ENCODE peak calls at places on chromosomes 13 and 19, in nine cellular contexts. Z, M, T, O, C, A, J, I and N are unnamed samples.

GRCh38 chr13:76809369-76809768 is 76.8 kb downstream of the KCTD12 start:
- DNase-seq in Z (no peak), M (no peak), T (no peak), O (no peak), C (no peak), A (no peak), J (no peak), I (no peak), N (no peak)

GRCh38 chr19:31214086-31214485 is 135.2 kb downstream of the TSHZ3 start:
- DNase-seq in Z (no peak), M (peak; percentile 89), T (peak; percentile 10), O (no peak), C (no peak), A (peak; percentile 99), J (peak; percentile 68), I (peak; percentile 99), N (peak; percentile 100)

GRCh38 chr19:4693471-4694121 is 23.5 kb upstream of the MYDGF start:
- DNase-seq in Z (no peak), M (no peak), T (no peak), O (no peak), C (no peak), A (no peak), J (no peak), I (no peak), N (no peak)

GRCh38 chr13:66586489-66586888 is 643.6 kb downstream of the PCDH9 start:
- DNase-seq in Z (no peak), M (no peak), T (no peak), O (no peak), C (no peak), A (peak; percentile 19), J (no peak), I (no peak), N (no peak)

GRCh38 chr19:17525141-17525540 is 13.7 kb downstream of the PGLS start:
- DNase-seq in Z (no peak), M (no peak), T (no peak), O (no peak), C (no peak), A (no peak), J (no peak), I (no peak), N (no peak)

GRCh38 chr13:108176685-108177274 is 38.6 kb downstream of the LIG4 start:
- DNase-seq in Z (peak; percentile 44), M (peak; percentile 49), T (no peak), O (no peak), C (peak; percentile 60), A (peak; percentile 67), J (peak; percentile 32), I (no peak), N (peak; percentile 22)

GRCh38 chr13:22735381-22735995 is 445.3 kb upstream of the SGCG start:
- DNase-seq in Z (no peak), M (no peak), T (no peak), O (no peak), C (no peak), A (no peak), J (no peak), I (no peak), N (no peak)

GRCh38 chr13:95354680-95355487 is 53.6 kb upstream of the ABCC4 start:
- DNase-seq in Z (no peak), M (no peak), T (no peak), O (no peak), C (no peak), A (no peak), J (no peak), I (no peak), N (no peak)

GRCh38 chr19:28393574-28394336 is 819.2 kb downstream of the UQCRFS1 start:
- DNase-seq in Z (no peak), M (no peak), T (no peak), O (no peak), C (no peak), A (no peak), J (no peak), I (no peak), N (no peak)

GRCh38 chr13:60583196-60583908 is 186.3 kb downstream of the TDRD3 start:
- DNase-seq in Z (no peak), M (no peak), T (no peak), O (no peak), C (no peak), A (peak; percentile 84), J (no peak), I (no peak), N (peak; percentile 16)

GRCh38 chr19:13839938-13840750 is 36.8 kb upstream of the NANOS3 start:
- DNase-seq in Z (no peak), M (peak; percentile 71), T (no peak), O (no peak), C (no peak), A (no peak), J (no peak), I (no peak), N (peak; percentile 51)

GRCh38 chr13:75855847-75856246 is 219.7 kb downstream of the LMO7 start:
- DNase-seq in Z (no peak), M (no peak), T (no peak), O (no peak), C (no peak), A (no peak), J (no peak), I (no peak), N (no peak)

GRCh38 chr19:10142701-10143375 is 23.1 kb upstream of the EIF3G start:
- DNase-seq in Z (no peak), M (peak; percentile 9), T (no peak), O (no peak), C (no peak), A (no peak), J (no peak), I (no peak), N (no peak)

GRCh38 chr13:106493569-106493968 is 41.9 kb downstream of the EFNB2 start:
- DNase-seq in Z (peak; percentile 32), M (no peak), T (no peak), O (no peak), C (no peak), A (no peak), J (no peak), I (no peak), N (no peak)

GRCh38 chr13:20441879-20442278 is 83.8 kb downstream of the CRYL1 start:
- DNase-seq in Z (no peak), M (no peak), T (no peak), O (no peak), C (no peak), A (no peak), J (no peak), I (no peak), N (peak; percentile 83)

GRCh38 chr19:14150041-14150769 is 13.8 kb upstream of the ASF1B start:
- DNase-seq in Z (no peak), M (peak; percentile 33), T (no peak), O (no peak), C (no peak), A (no peak), J (no peak), I (no peak), N (no peak)

GRCh38 chr13:85313761-85314503 is 485.3 kb downstream of the SLITRK6 start:
- DNase-seq in Z (no peak), M (no peak), T (no peak), O (no peak), C (no peak), A (peak; percentile 18), J (no peak), I (no peak), N (peak; percentile 46)

GRCh38 chr13:113627136-113627535 is 30.9 kb downstream of the ATP4B start:
- DNase-seq in Z (no peak), M (no peak), T (no peak), O (no peak), C (no peak), A (no peak), J (no peak), I (no peak), N (no peak)

GRCh38 chr13:86464193-86464592 is 665.0 kb upstream of the SLITRK6 start:
- DNase-seq in Z (no peak), M (no peak), T (no peak), O (no peak), C (no peak), A (peak; percentile 24), J (no peak), I (no peak), N (no peak)

GRCh38 chr19:17775245-17775927 is 19.6 kb upstream of the B3GNT3 start:
- DNase-seq in Z (no peak), M (peak; percentile 51), T (no peak), O (no peak), C (no peak), A (peak; percentile 52), J (no peak), I (no peak), N (peak; percentile 19)

GRCh38 chr19:29571181-29571580 is 34.9 kb upstream of the POP4 start:
- DNase-seq in Z (no peak), M (no peak), T (no peak), O (no peak), C (no peak), A (no peak), J (no peak), I (no peak), N (no peak)

GRCh38 chr19:51546650-51547396 is 15.4 kb upstream of the SIGLEC6 start:
- DNase-seq in Z (no peak), M (peak; percentile 27), T (no peak), O (no peak), C (no peak), A (peak; percentile 25), J (no peak), I (no peak), N (peak; percentile 9)

GRCh38 chr19:5075603-5076002 is 106.7 kb downstream of the KDM4B start:
- DNase-seq in Z (no peak), M (peak; percentile 37), T (no peak), O (no peak), C (no peak), A (no peak), J (no peak), I (no peak), N (no peak)

GRCh38 chr13:75256922-75257321 is 225.0 kb downstream of the TBC1D4 start:
- DNase-seq in Z (no peak), M (no peak), T (no peak), O (no peak), C (no peak), A (peak; percentile 27), J (no peak), I (no peak), N (no peak)

GRCh38 chr13:65943024-65943423 is 1287.1 kb downstream of the PCDH9 start:
- DNase-seq in Z (no peak), M (no peak), T (no peak), O (no peak), C (no peak), A (peak; percentile 82), J (no peak), I (peak; percentile 69), N (peak; percentile 45)

GRCh38 chr19:19738564-19738963 is 5.7 kb upstream of the ZNF14 start:
- DNase-seq in Z (no peak), M (no peak), T (no peak), O (no peak), C (no peak), A (no peak), J (no peak), I (no peak), N (no peak)

GRCh38 chr19:6125571-6125989 is 9.9 kb upstream of the ACSBG2 start:
- DNase-seq in Z (peak; percentile 69), M (peak; percentile 68), T (no peak), O (peak; percentile 64), C (no peak), A (peak; percentile 87), J (peak; percentile 42), I (peak; percentile 36), N (peak; percentile 77)

GRCh38 chr19:15161028-15161984 is 39.5 kb downstream of the NOTCH3 start:
- DNase-seq in Z (peak; percentile 65), M (no peak), T (no peak), O (no peak), C (no peak), A (peak; percentile 47), J (no peak), I (no peak), N (peak; percentile 18)

GRCh38 chr13:31556376-31556775 is 182.9 kb upstream of the RXFP2 start:
- DNase-seq in Z (no peak), M (no peak), T (no peak), O (no peak), C (no peak), A (peak; percentile 62), J (no peak), I (peak; percentile 63), N (peak; percentile 2)

GRCh38 chr19:44775676-44776240 is 1.9 kb upstream of the CBLC start:
- DNase-seq in Z (no peak), M (no peak), T (no peak), O (no peak), C (no peak), A (no peak), J (no peak), I (no peak), N (no peak)